ENCODE peak calls at places on chromosomes 7 and 10, in ten cellular contexts. U is NCI-H460; S is left ventricle myocardium inferior; P is endothelial cell of umbilical vein; T is T follicular helper cell; H is stimulated activated CD4-positive, alpha-beta T cell treated with anti-CD3 and anti-CD28 coated beads, Interleukin-12 subunit alpha, Interleukin-12 subunit beta, amount 100 ng/mL, for 48 hours; C is tibial artery; X is astrocyte; L is LoVo; V is IMR-90. R is an unnamed sample.

GRCh38 chr10:47452495-47453434 is 31.1 kb downstream of the ANXA8 start:
- DNase-seq in U (no peak), S (no peak), P (no peak), T (no peak), H (no peak), C (no peak), X (no peak), L (no peak), V (no peak), R (no peak)

GRCh38 chr7:40706829-40707228 is 572.0 kb downstream of the SUGCT start:
- DNase-seq in U (no peak), S (no peak), P (no peak), T (no peak), H (no peak), C (no peak), X (no peak), L (no peak), V (no peak), R (no peak)

GRCh38 chr10:75234683-75235374 is 928 bp downstream of the COMTD1 start:
- DNase-seq in U (no peak), S (no peak), P (no peak), T (no peak), H (no peak), C (no peak), X (no peak), L (peak), V (no peak), R (no peak)

GRCh38 chr7:107037866-107038598 is 6.5 kb upstream of the PRKAR2B start:
- DNase-seq in U (no peak), S (no peak), P (no peak), T (no peak), H (no peak), C (no peak), X (no peak), L (no peak), V (no peak), R (no peak)

GRCh38 chr10:32687116-32687515 is 241.2 kb downstream of the CCDC7 start:
- DNase-seq in U (no peak), S (no peak), P (no peak), T (no peak), H (no peak), C (no peak), X (no peak), L (no peak), V (peak), R (no peak)

GRCh38 chr10:112526130-112526529 is 79.1 kb downstream of the VTI1A start:
- DNase-seq in U (no peak), S (no peak), P (no peak), T (no peak), H (no peak), C (no peak), X (peak), L (peak), V (peak), R (no peak)

GRCh38 chr10:34161948-34162347 is 653.1 kb downstream of the PARD3 start:
- DNase-seq in U (no peak), S (no peak), P (no peak), T (no peak), H (no peak), C (no peak), X (no peak), L (no peak), V (no peak), R (peak)

GRCh38 chr7:4642468-4643203 is 39.5 kb upstream of the FOXK1 start:
- DNase-seq in U (no peak), S (no peak), P (peak), T (no peak), H (no peak), C (no peak), X (no peak), L (peak), V (no peak), R (no peak)

GRCh38 chr7:116330961-116331360 is 120.6 kb downstream of the TES start:
- DNase-seq in U (no peak), S (no peak), P (peak), T (no peak), H (no peak), C (no peak), X (peak), L (no peak), V (peak), R (no peak)

GRCh38 chr7:3028071-3028766 is 15.4 kb downstream of the CARD11 start:
- DNase-seq in U (peak), S (no peak), P (peak), T (no peak), H (peak), C (peak), X (peak), L (peak), V (peak), R (no peak)

GRCh38 chr10:74706966-74707365 is 119.4 kb upstream of the KAT6B start:
- DNase-seq in U (no peak), S (no peak), P (no peak), T (no peak), H (no peak), C (no peak), X (no peak), L (no peak), V (no peak), R (no peak)